ENCODE peak calls at places on chromosomes 3 and 15, in seven cellular contexts. R is PC-3, F is neural progenitor cell, T is GM23338, D is HCT116, J is SK-N-SH, A is hepatocyte. H is an unnamed sample. For H4K20me1, the result is how much of the 10 kb centered on the place peaks cover.

GRCh38 chr3:143514874-143515273 is 333.4 kb downstream of the SLC9A9 start:
- DNase-seq in J (no peak), F (no peak), R (no peak), A (no peak), D (no peak), T (no peak), H (no peak)

GRCh38 chr15:27458370-27459084 is 487.5 kb downstream of the GABRG3 start:
- DNase-seq in R (no peak), J (no peak), T (no peak), D (no peak), F (no peak), A (no peak), H (no peak)

GRCh38 chr15:38707802-38708671 is 143.4 kb upstream of the RASGRP1 start:
- DNase-seq in J (peak), A (peak), R (peak), D (peak), T (peak), F (peak), H (peak)

GRCh38 chr15:58632789-58633188 is 116.7 kb downstream of the ADAM10 start:
- DNase-seq in A (no peak), R (no peak), D (no peak), J (no peak), T (no peak), F (no peak), H (no peak)

GRCh38 chr15:23567921-23568320 is 2.4 kb downstream of the MKRN3 start:
- DNase-seq in F (no peak), R (no peak), A (no peak), T (no peak), J (no peak), D (no peak), H (no peak)

GRCh38 chr3:8509961-8510360 is 8.3 kb downstream of the LMCD1 start:
- DNase-seq in A (no peak), J (no peak), D (peak), R (peak), T (no peak), F (no peak), H (no peak)

GRCh38 chr15:79724312-79724711 is 172.5 kb downstream of the MTHFS start:
- DNase-seq in R (peak), F (no peak), D (no peak), J (no peak), T (no peak), A (no peak), H (no peak)

GRCh38 chr3:101017048-101017447 is 23.8 kb upstream of the ABI3BP start:
- DNase-seq in D (no peak), R (peak), F (no peak), A (no peak), J (no peak), T (no peak), H (no peak)

GRCh38 chr15:76059320-76060097 is at the start of gene TMEM266:
- DNase-seq in R (peak), T (peak), J (peak), D (no peak), F (peak), A (peak), H (no peak)

GRCh38 chr3:128488995-128489859 is 3.8 kb downstream of the GATA2 start:
- DNase-seq in D (peak), T (peak), F (peak), A (peak), J (peak), R (peak), H (no peak)

GRCh38 chr15:66480267-66480666 is 17.3 kb downstream of the SNAPC5 start:
- DNase-seq in J (no peak), T (no peak), A (no peak), D (no peak), R (no peak), F (no peak), H (no peak)

GRCh38 chr3:120909602-120909878 is 1.5 kb downstream of the STXBP5L start:
- DNase-seq in D (no peak), T (peak), F (peak), R (no peak), J (peak), A (no peak), H (peak)

GRCh38 chr3:156764761-156765160 is 61.4 kb upstream of the LEKR1 start:
- DNase-seq in T (no peak), D (no peak), F (no peak), J (no peak), A (no peak), R (peak), H (no peak)

GRCh38 chr3:46314517-46314916 is 39.4 kb upstream of the CCR2 start:
- DNase-seq in D (no peak), R (no peak), F (no peak), A (no peak), J (no peak), T (no peak), H (no peak)

GRCh38 chr3:95725770-95726169 is 1088.6 kb upstream of the EPHA6 start:
- DNase-seq in D (no peak), T (no peak), J (no peak), A (no peak), R (no peak), F (no peak), H (no peak)

GRCh38 chr3:61505197-61505596 is 56.2 kb upstream of the PTPRG start:
- DNase-seq in T (peak), F (no peak), J (no peak), A (no peak), D (no peak), R (no peak), H (no peak)

GRCh38 chr3:36894924-36895323 is 49.9 kb downstream of the TRANK1 start:
- DNase-seq in T (no peak), R (no peak), A (no peak), F (no peak), J (no peak), D (no peak), H (peak)

GRCh38 chr3:45381168-45381852 is 7.1 kb upstream of the LARS2 start:
- DNase-seq in A (peak), T (peak), R (no peak), F (no peak), J (no peak), D (no peak), H (no peak)

GRCh38 chr3:157718835-157719234 is 215.6 kb upstream of the VEPH1 start:
- DNase-seq in T (no peak), J (no peak), A (peak), D (no peak), R (no peak), F (no peak), H (no peak)

GRCh38 chr3:65291448-65292091 is 603.8 kb upstream of the ADAMTS9 start:
- DNase-seq in F (no peak), R (no peak), A (no peak), T (no peak), J (no peak), D (no peak), H (no peak)

GRCh38 chr3:10553586-10554235 is 48.3 kb upstream of the ATP2B2 start:
- DNase-seq in R (no peak), J (no peak), D (no peak), T (peak), F (peak), A (peak), H (no peak)

GRCh38 chr3:195106418-195106906 is 164.5 kb downstream of the XXYLT1 start:
- DNase-seq in R (peak), F (peak), A (peak), D (no peak), T (peak), J (peak), H (peak)

GRCh38 chr3:4778119-4778518 is 201.1 kb upstream of the BHLHE40 start:
- DNase-seq in R (no peak), T (no peak), J (no peak), D (no peak), F (no peak), A (no peak), H (no peak)

GRCh38 chr15:86336051-86336788 is 256.5 kb downstream of the AGBL1 start:
- DNase-seq in T (no peak), F (no peak), A (no peak), R (peak), J (no peak), D (no peak), H (no peak)

GRCh38 chr3:61769266-61769665 is 207.9 kb downstream of the PTPRG start:
- DNase-seq in F (no peak), R (no peak), J (no peak), T (no peak), A (no peak), D (no peak), H (no peak)

GRCh38 chr3:139548801-139549200 is 9.3 kb upstream of the RBP1 start:
- DNase-seq in F (no peak), R (no peak), T (no peak), J (no peak), A (peak), D (no peak), H (no peak)

GRCh38 chr15:33293619-33294309 is 17.0 kb upstream of the RYR3 start:
- DNase-seq in D (no peak), T (peak), R (peak), J (no peak), A (no peak), F (no peak), H (no peak)

GRCh38 chr3:108661699-108662098 is 72.2 kb downstream of the DZIP3 start:
- DNase-seq in F (no peak), T (no peak), A (no peak), J (no peak), R (no peak), D (no peak), H (no peak)

GRCh38 chr15:98878172-98878571 is 129.4 kb downstream of the PGPEP1L start:
- DNase-seq in D (no peak), R (no peak), J (no peak), A (no peak), T (no peak), F (no peak), H (no peak)

GRCh38 chr15:98883504-98883903 is 124.1 kb downstream of the PGPEP1L start:
- DNase-seq in R (no peak), D (no peak), T (no peak), J (no peak), A (no peak), F (no peak), H (no peak)

GRCh38 chr15:98884894-98885293 is 122.7 kb downstream of the PGPEP1L start:
- DNase-seq in J (no peak), A (no peak), F (no peak), D (no peak), T (no peak), R (no peak), H (no peak)

GRCh38 chr15:98878862-98879261 is 128.7 kb downstream of the PGPEP1L start:
- DNase-seq in T (no peak), D (no peak), F (no peak), J (no peak), A (no peak), R (no peak), H (no peak)

GRCh38 chr15:98881526-98882517 is 125.8 kb downstream of the PGPEP1L start:
- DNase-seq in F (peak), D (peak), J (peak), A (peak), R (peak), T (peak), H (peak)
- H4K20me1 ChIP-seq in F (half or more), D (under half), J (under half), A (under half), R (under half), T (under half), H (under half)

GRCh38 chr3:67361323-67361722 is 293.1 kb downstream of the SUCLG2 start:
- DNase-seq in J (no peak), R (no peak), T (no peak), D (no peak), F (no peak), A (no peak), H (no peak)

GRCh38 chr3:67362686-67363085 is 291.7 kb downstream of the SUCLG2 start:
- DNase-seq in J (no peak), A (peak), R (peak), D (no peak), T (no peak), F (no peak), H (no peak)

GRCh38 chr3:67361770-67362169 is 292.6 kb downstream of the SUCLG2 start:
- DNase-seq in A (no peak), R (no peak), D (no peak), T (no peak), F (no peak), J (no peak), H (no peak)

GRCh38 chr3:67357610-67358458 is 296.6 kb downstream of the SUCLG2 start:
- DNase-seq in D (peak), A (peak), J (peak), R (peak), T (peak), F (peak), H (peak)
- TF ChIP-seq CTCF in D (peak), A (peak), J (peak), R (peak), T (peak), F (peak), H (peak)

GRCh38 chr3:47366833-47367232 is 14.0 kb upstream of the PTPN23 start:
- DNase-seq in R (no peak), A (no peak), J (no peak), T (no peak), D (no peak), F (no peak), H (no peak)

GRCh38 chr3:47359283-47359682 is 21.5 kb upstream of the PTPN23 start:
- DNase-seq in T (no peak), A (no peak), J (no peak), F (no peak), D (no peak), R (no peak), H (no peak)

GRCh38 chr3:47365213-47366153 is 15.3 kb upstream of the PTPN23 start:
- DNase-seq in D (no peak), J (no peak), A (no peak), T (no peak), F (no peak), R (peak), H (no peak)

GRCh38 chr3:47367631-47368030 is 13.2 kb upstream of the PTPN23 start:
- DNase-seq in A (no peak), D (no peak), R (no peak), F (no peak), T (no peak), J (no peak), H (no peak)

GRCh38 chr3:47362704-47363103 is 18.1 kb upstream of the PTPN23 start:
- DNase-seq in D (no peak), J (no peak), R (no peak), T (no peak), A (no peak), F (no peak), H (no peak)
- TF ChIP-seq EZH2phosphoT487 in D (no peak), J (no peak), R (no peak), T (no peak), A (no peak), F (no peak), H (no peak)

DNA sequence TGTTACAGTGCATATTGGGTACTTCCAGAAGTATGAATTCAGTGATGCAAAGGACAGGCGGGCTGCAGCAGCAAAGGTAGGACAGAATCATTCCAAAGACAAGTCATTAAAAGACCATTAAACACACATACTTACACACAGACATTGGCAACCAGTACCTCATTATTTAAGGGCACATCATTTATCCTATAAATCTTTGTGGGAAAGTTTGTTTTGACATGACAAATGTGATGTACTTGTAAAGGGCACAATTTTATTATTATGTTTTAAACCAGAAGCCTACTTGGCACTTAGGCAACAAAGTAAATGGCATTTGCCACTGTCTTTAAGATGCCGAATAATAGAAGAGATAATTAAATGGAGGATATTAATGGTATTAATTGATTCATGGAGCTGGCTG is 22.7 kb downstream of the ARIH1 start:
- DNase-seq in T (no peak), R (no peak), A (no peak), J (no peak), F (no peak), D (no peak), H (no peak)
- H4K20me1 ChIP-seq in T (half or more), R (half or more), A (half or more), J (half or more), F (half or more), D (under half), H (half or more)

DNA sequence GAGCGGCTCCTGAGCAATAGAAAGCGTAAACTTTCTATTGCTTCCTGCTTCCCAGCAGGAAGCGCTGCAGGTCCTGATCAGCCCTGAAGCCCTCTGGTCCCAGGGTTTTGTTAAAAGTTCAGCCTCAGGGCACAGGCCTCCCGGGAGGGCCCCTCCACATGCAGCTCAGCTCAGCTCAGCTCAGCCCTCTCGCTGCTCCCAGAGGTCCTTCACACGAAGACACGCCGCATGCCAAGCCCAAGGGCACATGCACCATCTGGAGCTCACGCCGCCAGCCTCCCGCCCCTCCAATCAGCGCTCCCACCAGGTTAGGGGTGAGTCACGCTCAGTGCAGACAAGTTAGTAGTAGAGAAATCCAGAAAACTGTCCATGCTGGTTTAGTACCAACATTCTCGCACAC is 12.7 kb downstream of the TKT start:
- DNase-seq in R (no peak), F (no peak), T (peak), J (peak), D (no peak), A (no peak), H (no peak)
- TF ChIP-seq CTCF in R (no peak), F (no peak), T (peak), J (no peak), D (no peak), A (no peak), H (no peak)

GRCh38 chr15:101042320-101042719 is 123.2 kb downstream of the LRRK1 start:
- DNase-seq in J (no peak), A (no peak), T (no peak), D (no peak), F (no peak), R (no peak), H (no peak)
- TF ChIP-seq EZH2phosphoT487 in J (no peak), A (no peak), T (no peak), D (no peak), F (no peak), R (no peak), H (no peak)

H was measured in OCI-LY7.